ENCODE peak calls at places on chromosome 14, in five cellular contexts. L, A, Y, N and Q are unnamed samples.

GRCh38 chr14:102090713-102091112 is 3.9 kb upstream of the HSP90AA1 start:
- DNase-seq in L (no peak), A (no peak), Y (no peak), N (no peak), Q (no peak)

GRCh38 chr14:89618309-89618708 is 201.3 kb upstream of the FOXN3 start:
- DNase-seq in L (no peak), A (no peak), Y (peak), N (no peak), Q (no peak)

GRCh38 chr14:20720741-20721140 is 24.9 kb upstream of the EDDM3A start:
- DNase-seq in L (no peak), A (no peak), Y (no peak), N (no peak), Q (no peak)

GRCh38 chr14:30064454-30064853 is 136.8 kb upstream of the PRKD1 start:
- DNase-seq in L (no peak), A (no peak), Y (no peak), N (no peak), Q (no peak)

GRCh38 chr14:65772901-65773574 is 360.5 kb downstream of the FUT8 start:
- DNase-seq in L (no peak), A (no peak), Y (no peak), N (no peak), Q (no peak)

GRCh38 chr14:71361335-71361734 is 454.1 kb downstream of the PCNX1 start:
- DNase-seq in L (no peak), A (no peak), Y (peak), N (no peak), Q (peak)

GRCh38 chr14:50669441-50669986 is 1.4 kb upstream of the SAV1 start:
- DNase-seq in L (peak), A (no peak), Y (no peak), N (no peak), Q (no peak)

GRCh38 chr14:91332448-91333059 is 85.1 kb downstream of the CCDC88C start:
- DNase-seq in L (no peak), A (no peak), Y (no peak), N (no peak), Q (no peak)

GRCh38 chr14:90732723-90733122 is 83.5 kb downstream of the TTC7B start:
- DNase-seq in L (no peak), A (peak), Y (no peak), N (no peak), Q (no peak)

GRCh38 chr14:103330536-103330935 is 3.5 kb upstream of the EIF5 start:
- DNase-seq in L (no peak), A (no peak), Y (no peak), N (no peak), Q (no peak)

GRCh38 chr14:50452979-50453705 is 56.5 kb upstream of the CDKL1 start:
- DNase-seq in L (no peak), A (no peak), Y (peak), N (no peak), Q (no peak)

GRCh38 chr14:22434901-22435565 is 154.0 kb downstream of the DAD1 start:
- DNase-seq in L (no peak), A (no peak), Y (no peak), N (no peak), Q (no peak)

GRCh38 chr14:71250791-71251190 is 343.5 kb downstream of the PCNX1 start:
- DNase-seq in L (no peak), A (no peak), Y (no peak), N (no peak), Q (no peak)

GRCh38 chr14:58517592-58517991 is 90.1 kb downstream of the KIAA0586 start:
- DNase-seq in L (no peak), A (no peak), Y (no peak), N (no peak), Q (no peak)

GRCh38 chr14:64218344-64219240 is 75.6 kb downstream of the ESR2 start:
- DNase-seq in L (no peak), A (no peak), Y (no peak), N (no peak), Q (peak)

GRCh38 chr14:53409974-53410373 is 256.9 kb upstream of the DDHD1 start:
- DNase-seq in L (no peak), A (no peak), Y (peak), N (no peak), Q (peak)

GRCh38 chr14:103927566-103927965 is 690 bp upstream of the TDRD9 start:
- DNase-seq in L (no peak), A (no peak), Y (no peak), N (no peak), Q (no peak)

GRCh38 chr14:101111620-101112290 is 208.2 kb upstream of the RTL1 start:
- DNase-seq in L (no peak), A (peak), Y (no peak), N (no peak), Q (no peak)

GRCh38 chr14:39055786-39056474 is 47.1 kb downstream of the SEC23A start:
- DNase-seq in L (no peak), A (no peak), Y (no peak), N (no peak), Q (no peak)

GRCh38 chr14:71776463-71777359 is 155.5 kb upstream of the RGS6 start:
- DNase-seq in L (no peak), A (no peak), Y (no peak), N (no peak), Q (no peak)

GRCh38 chr14:56659964-56660551 is 80.5 kb downstream of the TMEM260 start:
- DNase-seq in L (peak), A (no peak), Y (peak), N (no peak), Q (peak)

GRCh38 chr14:57266060-57266459 is 2.6 kb downstream of the EXOC5 start:
- DNase-seq in L (no peak), A (no peak), Y (peak), N (no peak), Q (no peak)

GRCh38 chr14:94387051-94388026 is 1.1 kb downstream of the SERPINA1 start:
- DNase-seq in L (no peak), A (no peak), Y (no peak), N (no peak), Q (no peak)

GRCh38 chr14:20384886-20385285 is 28.4 kb downstream of the TEP1 start:
- DNase-seq in L (no peak), A (no peak), Y (no peak), N (no peak), Q (no peak)

GRCh38 chr14:89598548-89599186 is 181.6 kb upstream of the FOXN3 start:
- DNase-seq in L (no peak), A (no peak), Y (peak), N (no peak), Q (no peak)

GRCh38 chr14:50397461-50398196 is 948 bp upstream of the CDKL1 start:
- DNase-seq in L (no peak), A (no peak), Y (no peak), N (no peak), Q (no peak)

GRCh38 chr14:100404419-100404818 is 81.3 kb downstream of the SLC25A47 start:
- DNase-seq in L (no peak), A (no peak), Y (no peak), N (no peak), Q (no peak)

GRCh38 chr14:51674294-51675002 is 22.7 kb downstream of the FRMD6 start:
- DNase-seq in L (no peak), A (no peak), Y (peak), N (no peak), Q (no peak)

GRCh38 chr14:71621966-71622365 is 310.3 kb upstream of the RGS6 start:
- DNase-seq in L (no peak), A (no peak), Y (peak), N (no peak), Q (no peak)

GRCh38 chr14:69037790-69038448 is 58.8 kb upstream of the ACTN1 start:
- DNase-seq in L (no peak), A (no peak), Y (peak), N (peak), Q (no peak)

GRCh38 chr14:69214376-69214775 is 23.1 kb downstream of the EXD2 start:
- DNase-seq in L (no peak), A (no peak), Y (peak), N (no peak), Q (no peak)

GRCh38 chr14:51652168-51653095 is 722 bp downstream of the FRMD6 start:
- DNase-seq in L (no peak), A (peak), Y (no peak), N (peak), Q (no peak)

GRCh38 chr14:72758993-72759392 is 134.9 kb downstream of the DPF3 start:
- DNase-seq in L (no peak), A (no peak), Y (no peak), N (no peak), Q (no peak)

GRCh38 chr14:21102472-21103164 is 1.8 kb downstream of the TMEM253 start:
- DNase-seq in L (no peak), A (no peak), Y (no peak), N (peak), Q (no peak)

GRCh38 chr14:24845851-24846250 is 204.1 kb downstream of the STXBP6 start:
- DNase-seq in L (no peak), A (no peak), Y (no peak), N (no peak), Q (no peak)

GRCh38 chr14:102390486-102390885 is 27.7 kb downstream of the TECPR2 start:
- DNase-seq in L (no peak), A (no peak), Y (no peak), N (no peak), Q (no peak)

GRCh38 chr14:59376691-59377090 is 88.5 kb downstream of the GPR135 start:
- DNase-seq in L (no peak), A (no peak), Y (no peak), N (no peak), Q (no peak)

GRCh38 chr14:100531152-100531551 is 56.1 kb downstream of the BEGAIN start:
- DNase-seq in L (no peak), A (no peak), Y (no peak), N (no peak), Q (no peak)

GRCh38 chr14:85399196-85399595 is 130.7 kb upstream of the FLRT2 start:
- DNase-seq in L (no peak), A (no peak), Y (no peak), N (no peak), Q (no peak)

GRCh38 chr14:95482967-95483842 is 33.2 kb downstream of the SYNE3 start:
- DNase-seq in L (no peak), A (no peak), Y (peak), N (no peak), Q (peak)

GRCh38 chr14:95480887-95481226 is 35.6 kb downstream of the SYNE3 start:
- DNase-seq in L (no peak), A (no peak), Y (no peak), N (peak), Q (peak)

GRCh38 chr14:95479494-95479893 is 37.0 kb downstream of the SYNE3 start:
- DNase-seq in L (no peak), A (no peak), Y (no peak), N (no peak), Q (no peak)

GRCh38 chr14:95480109-95480886 is 36.2 kb downstream of the SYNE3 start:
- DNase-seq in L (no peak), A (no peak), Y (peak), N (no peak), Q (peak)

DNA sequence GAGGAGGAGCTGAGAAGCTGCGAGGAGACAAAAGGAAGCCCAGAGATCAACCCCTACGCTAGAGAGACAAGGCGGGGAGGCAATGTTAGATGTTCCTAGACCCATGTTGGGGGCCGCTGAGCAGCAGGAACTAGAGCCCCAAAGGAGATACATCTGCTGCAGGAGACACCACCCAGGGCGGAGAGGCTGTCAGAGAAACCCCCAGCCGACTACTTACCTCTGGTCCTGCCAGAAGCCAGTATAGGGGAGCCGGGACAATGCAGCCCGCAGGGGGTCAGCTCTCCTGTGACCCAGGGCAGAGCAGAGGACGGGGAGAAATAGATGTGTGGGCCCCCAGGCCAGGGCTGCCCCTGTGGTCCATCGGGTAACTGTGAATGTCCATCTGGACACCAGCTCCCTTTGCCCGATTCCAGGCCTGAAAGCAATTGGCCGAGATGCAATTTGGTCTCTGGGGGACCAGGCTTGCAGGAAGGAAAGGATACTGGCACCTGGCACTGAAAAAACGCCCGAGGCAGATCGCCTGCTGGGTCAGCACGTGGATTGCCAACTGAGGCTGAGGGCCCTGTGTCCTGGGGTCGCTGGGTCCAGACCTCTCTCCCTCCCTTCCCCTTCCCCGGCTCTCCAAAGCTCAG is 34.9 kb downstream of the SYNE3 start:
- DNase-seq in L (no peak), A (no peak), Y (no peak), N (no peak), Q (peak)
- H3K9ac ChIP-seq in L (no peak), A (no peak), Y (peak), N (no peak), Q (no peak)

GRCh38 chr14:35973770-35974169 is 147.6 kb downstream of the BRMS1L start:
- DNase-seq in L (no peak), A (no peak), Y (no peak), N (no peak), Q (no peak)
- H2BK12ac ChIP-seq in L (no peak), A (no peak), Y (no peak), N (no peak), Q (no peak)

DNA sequence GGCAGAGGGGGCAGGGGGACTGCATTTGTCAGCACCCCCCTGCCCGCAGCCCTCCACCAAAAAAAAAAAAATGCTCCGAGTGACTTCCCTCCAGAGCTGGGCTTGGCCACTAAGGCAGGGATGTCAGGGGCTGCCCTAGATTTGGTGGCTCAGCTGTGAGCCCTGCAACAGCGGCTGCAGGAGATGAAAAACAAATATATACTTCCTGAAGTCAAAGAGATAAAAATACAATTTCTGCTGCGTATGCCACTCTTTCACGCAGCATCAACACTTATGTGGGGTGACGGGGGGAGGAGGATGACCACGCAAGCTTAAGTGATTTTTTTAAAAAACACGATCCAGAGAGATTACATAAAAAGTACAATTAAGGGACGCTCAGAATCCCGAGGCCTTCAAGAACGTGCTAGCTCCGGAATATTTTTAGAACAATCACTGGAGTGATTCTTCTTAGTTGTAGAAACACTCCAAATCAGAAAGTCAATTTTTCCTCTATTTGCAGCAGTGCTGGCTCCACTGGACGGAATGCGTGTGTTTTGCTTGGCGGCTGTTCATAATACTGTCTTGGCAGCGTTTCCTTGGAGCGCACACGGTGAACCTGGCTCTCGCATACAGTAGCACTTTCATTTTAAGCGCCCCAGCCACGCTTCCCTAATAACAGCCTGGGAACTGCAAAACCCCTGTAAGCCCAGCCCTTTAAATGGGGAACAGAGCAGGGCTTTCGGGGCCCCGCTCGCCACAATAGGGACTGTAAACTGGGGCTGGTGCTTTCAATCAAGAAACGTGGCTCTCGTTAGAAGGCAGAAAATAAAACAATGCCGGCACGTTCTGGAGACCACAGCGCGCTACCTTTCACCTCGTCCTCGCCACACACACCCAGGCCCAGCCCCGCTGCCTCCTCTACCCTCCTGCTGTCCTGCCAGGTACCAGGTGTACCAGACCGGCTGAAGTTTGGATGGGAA is 80.1 kb downstream of the BCL11B start:
- DNase-seq in L (no peak), A (no peak), Y (no peak), N (no peak), Q (no peak)
- H3K9ac ChIP-seq in L (no peak), A (no peak), Y (peak), N (no peak), Q (no peak)

GRCh38 chr14:93035585-93035916 is 80.2 kb downstream of the ITPK1 start:
- DNase-seq in L (no peak), A (no peak), Y (no peak), N (no peak), Q (no peak)

GRCh38 chr14:93034671-93034994 is 81.1 kb downstream of the ITPK1 start:
- DNase-seq in L (no peak), A (no peak), Y (no peak), N (no peak), Q (no peak)

GRCh38 chr14:93033039-93033982 is 82.4 kb downstream of the ITPK1 start:
- DNase-seq in L (no peak), A (no peak), Y (no peak), N (no peak), Q (no peak)

GRCh38 chr14:93032301-93032929 is 83.3 kb downstream of the ITPK1 start:
- DNase-seq in L (no peak), A (no peak), Y (no peak), N (no peak), Q (peak)

DNA sequence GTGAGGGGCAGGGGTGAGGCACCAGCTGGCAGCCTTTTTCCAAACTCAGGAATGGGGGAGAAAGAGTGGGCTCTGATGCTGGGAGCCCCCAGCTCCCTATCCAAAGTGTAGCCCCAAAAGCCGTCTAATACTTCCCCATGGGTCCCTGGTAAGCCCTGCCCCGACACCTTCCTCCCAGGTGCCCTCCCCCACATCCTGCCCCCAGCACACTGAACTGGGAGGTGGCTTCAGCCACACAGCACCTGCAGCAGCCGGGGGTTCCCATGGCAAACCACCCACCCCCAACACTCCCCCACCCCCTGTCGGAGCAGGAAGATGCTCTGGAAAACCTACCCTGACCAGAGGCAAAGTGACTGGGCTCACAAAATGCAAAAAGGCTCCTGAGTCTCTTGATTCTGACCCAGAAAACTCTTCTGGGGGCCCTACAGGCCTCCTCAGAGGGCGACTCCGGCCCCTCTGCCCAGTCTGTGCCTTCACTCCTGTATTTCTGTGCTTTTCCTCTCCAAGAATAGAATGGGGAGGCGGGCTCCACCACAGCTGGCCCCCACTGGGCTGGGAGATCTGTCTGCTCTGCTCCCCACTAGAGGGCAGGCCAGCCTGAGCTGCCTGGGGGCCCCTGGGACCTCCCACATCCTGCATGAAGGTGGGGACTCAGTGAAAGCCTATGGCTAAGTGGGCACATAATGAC is 81.6 kb downstream of the ITPK1 start:
- DNase-seq in L (no peak), A (no peak), Y (no peak), N (peak), Q (no peak)
- H2BK12ac ChIP-seq in L (no peak), A (peak), Y (no peak), N (no peak), Q (no peak)

GRCh38 chr14:23639891-23640523 is 3.8 kb downstream of the DHRS2 start:
- DNase-seq in L (no peak), A (no peak), Y (no peak), N (no peak), Q (no peak)
- H3K9ac ChIP-seq in L (no peak), A (no peak), Y (peak), N (no peak), Q (no peak)

DNA sequence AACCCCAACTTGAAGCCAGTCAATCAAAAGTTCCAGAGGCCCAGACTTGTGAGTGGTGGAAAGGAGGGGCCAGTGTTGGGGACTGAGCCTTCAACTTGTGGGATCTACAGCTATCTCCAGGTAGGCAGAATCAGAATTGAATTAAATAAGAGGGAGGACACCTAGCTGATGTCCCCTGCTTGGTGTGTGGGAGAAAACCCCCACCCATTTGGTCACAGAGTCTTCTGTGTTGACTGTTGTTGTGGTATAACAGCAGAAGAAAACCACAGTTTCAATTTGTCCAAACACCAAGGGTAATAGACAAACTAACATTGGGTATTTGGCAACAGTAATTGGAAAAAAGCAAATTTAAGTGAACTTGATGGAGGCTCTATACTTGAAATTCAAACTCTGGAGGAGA is 3.4 kb upstream of the GCH1 start:
- DNase-seq in L (no peak), A (no peak), Y (no peak), N (no peak), Q (no peak)
- H2BK12ac ChIP-seq in L (no peak), A (no peak), Y (no peak), N (no peak), Q (no peak)